ENCODE peak calls at places on chromosomes 2 and 18, in five cellular contexts. U is HepG2, M is SK-N-SH, T is K562, G is GM12878. I is an unnamed sample.

GRCh38 chr2:439540-440465 is 151.9 kb upstream of the ALKAL2 start:
- DNase-seq in G (no peak), T (no peak), U (no peak), M (no peak), I (no peak)

GRCh38 chr2:109062558-109063325 is 66.3 kb upstream of the SH3RF3 start:
- DNase-seq in T (no peak), M (no peak), U (no peak), G (no peak), I (no peak)

GRCh38 chr2:60960706-60961105 is 56.8 kb upstream of the PEX13 start:
- DNase-seq in U (no peak), T (no peak), G (no peak), M (no peak), I (no peak)

GRCh38 chr2:146321175-146321574 is 1523.7 kb upstream of the ACVR2A start:
- DNase-seq in T (no peak), G (no peak), U (no peak), M (no peak), I (no peak)

GRCh38 chr2:215983581-215984351 is 29.6 kb downstream of the MREG start:
- DNase-seq in T (no peak), M (peak), U (no peak), G (no peak), I (no peak)

GRCh38 chr2:70720124-70720523 is 47.9 kb downstream of the ADD2 start:
- DNase-seq in T (no peak), G (no peak), U (no peak), M (no peak), I (no peak)

GRCh38 chr2:232236200-232236599 is 142.4 kb upstream of the ALPP start:
- DNase-seq in U (no peak), G (no peak), T (no peak), M (no peak), I (no peak)

GRCh38 chr2:118197011-118197695 is 108.9 kb downstream of the INSIG2 start:
- DNase-seq in M (peak), T (peak), G (no peak), U (no peak), I (peak)

GRCh38 chr2:119684553-119684952 is 5.6 kb downstream of the TMEM177 start:
- DNase-seq in T (no peak), M (no peak), U (no peak), G (no peak), I (no peak)

GRCh38 chr18:72830109-72830508 is 37.7 kb downstream of the NETO1 start:
- DNase-seq in U (no peak), M (no peak), T (no peak), G (no peak), I (no peak)

GRCh38 chr2:173232956-173233744 is 121.5 kb upstream of the CDCA7 start:
- DNase-seq in G (no peak), M (no peak), T (no peak), U (no peak), I (no peak)

GRCh38 chr2:63591566-63592175 is 2.9 kb downstream of the MDH1 start:
- DNase-seq in U (peak), T (no peak), G (no peak), M (no peak), I (no peak)

GRCh38 chr2:130370490-130370889 is 14.6 kb downstream of the PTPN18 start:
- DNase-seq in M (no peak), T (peak), G (no peak), U (no peak), I (no peak)

GRCh38 chr18:28494151-28494550 is 317.2 kb upstream of the CDH2 start:
- DNase-seq in G (no peak), M (no peak), T (no peak), U (no peak), I (no peak)

GRCh38 chr2:95353613-95354468 is 48.7 kb upstream of the FAHD2A start:
- DNase-seq in M (no peak), U (no peak), G (no peak), T (no peak), I (no peak)

GRCh38 chr2:204931562-204931961 is 386.3 kb downstream of the PARD3B start:
- DNase-seq in T (no peak), M (no peak), G (no peak), U (no peak), I (no peak)

GRCh38 chr2:224925822-224926124 is 116.5 kb downstream of the DOCK10 start:
- DNase-seq in T (no peak), G (no peak), M (no peak), U (no peak), I (no peak)

GRCh38 chr2:226667736-226668135 is 131.9 kb downstream of the IRS1 start:
- DNase-seq in G (no peak), U (no peak), M (no peak), T (no peak), I (no peak)

GRCh38 chr2:226669905-226670304 is 129.7 kb downstream of the IRS1 start:
- DNase-seq in T (no peak), G (no peak), M (no peak), U (no peak), I (no peak)

GRCh38 chr2:226671177-226671676 is 128.4 kb downstream of the IRS1 start:
- DNase-seq in U (no peak), T (no peak), M (no peak), G (no peak), I (no peak)

GRCh38 chr2:226665306-226665831 is 134.3 kb downstream of the IRS1 start:
- DNase-seq in T (no peak), U (no peak), M (no peak), G (no peak), I (no peak)

GRCh38 chr2:226669249-226669648 is 130.4 kb downstream of the IRS1 start:
- DNase-seq in T (no peak), G (no peak), M (no peak), U (no peak), I (no peak)
- TF ChIP-seq FOXM1 in T (no peak), G (no peak), M (no peak), U (no peak), I (no peak)

GRCh38 chr2:28161466-28161865 is 231.2 kb upstream of the FOSL2 start:
- DNase-seq in G (no peak), U (no peak), M (no peak), T (no peak), I (no peak)
- TF ChIP-seq FOXM1 in G (no peak), U (no peak), M (no peak), T (no peak), I (no peak)

GRCh38 chr2:185990861-185991525 is 252.4 kb downstream of the FSIP2 start:
- DNase-seq in M (no peak), U (peak), G (no peak), T (no peak), I (no peak)
- TF ChIP-seq FOXM1 in M (no peak), U (no peak), G (no peak), T (no peak), I (no peak)

DNA sequence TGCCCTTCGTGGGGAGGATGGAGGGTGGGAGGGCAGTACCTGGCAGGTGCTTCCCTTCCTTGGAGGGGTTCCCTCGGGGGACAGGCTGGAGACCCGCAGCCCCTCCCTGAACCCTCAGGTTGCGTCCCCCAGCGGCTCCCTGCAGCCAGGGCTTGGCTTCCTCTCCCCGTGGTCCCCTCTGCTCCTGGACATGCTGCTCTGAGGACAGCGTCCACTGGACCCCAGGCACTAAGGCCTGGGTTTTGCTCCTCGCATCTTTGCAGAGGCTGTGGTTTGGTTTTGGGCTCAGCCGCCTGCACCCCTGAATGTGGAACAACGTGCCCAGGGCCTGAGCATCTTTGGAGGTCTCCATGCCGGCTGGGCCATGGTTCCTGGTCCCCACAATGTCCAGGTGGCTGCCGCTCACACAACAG is 133.5 kb downstream of the PTGR3 start:
- DNase-seq in T (no peak), G (no peak), U (no peak), M (no peak), I (no peak)
- TF ChIP-seq FOXM1 in T (no peak), G (no peak), U (no peak), M (no peak), I (no peak)

DNA sequence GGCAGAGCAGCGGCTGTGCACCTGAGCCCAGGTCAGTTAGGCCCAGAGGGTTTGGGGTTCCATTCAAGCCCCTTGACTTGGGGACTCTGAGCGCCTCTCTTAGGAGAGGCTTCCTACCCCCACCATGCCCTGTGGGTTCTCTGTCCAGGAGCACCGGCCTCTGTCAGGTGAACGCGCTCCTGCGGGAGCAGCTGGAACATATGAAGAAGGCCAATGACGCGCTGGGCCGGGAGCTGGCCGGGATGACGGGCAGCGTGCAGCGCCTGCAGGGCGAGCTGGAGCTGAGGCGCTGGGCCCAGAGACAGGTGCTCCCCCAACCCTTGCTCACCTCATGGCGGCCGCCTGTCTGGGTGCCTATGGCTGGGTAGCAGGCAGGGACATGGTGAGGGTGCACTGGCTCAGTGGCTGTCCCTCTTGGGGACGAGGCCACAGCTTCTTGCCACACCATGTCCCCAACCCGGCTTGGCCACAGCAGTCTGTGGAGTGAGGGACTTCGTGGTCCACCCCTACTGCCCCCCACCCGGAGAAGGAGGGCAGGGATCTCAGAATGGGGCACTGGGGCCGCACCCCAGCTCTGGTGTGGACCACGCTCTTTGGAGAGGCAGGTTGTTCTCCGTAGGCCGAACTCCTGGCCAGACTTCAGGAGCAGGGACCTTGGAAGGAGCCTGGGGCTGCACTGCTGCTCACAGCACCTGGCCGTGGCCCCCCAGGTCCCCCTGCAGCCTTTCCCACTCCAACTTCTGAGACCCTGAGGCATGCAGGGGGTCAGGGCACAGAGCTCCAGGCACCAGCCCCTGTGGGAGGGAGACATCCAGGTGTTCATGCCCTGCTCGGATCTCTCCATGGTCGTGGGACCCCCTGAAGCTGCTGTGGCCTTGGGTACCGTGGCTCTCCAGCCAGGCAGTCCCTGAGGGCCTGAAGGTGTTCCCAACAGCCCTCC is 19.7 kb downstream of the CROCC2 start:
- DNase-seq in T (no peak), G (no peak), M (peak), U (no peak), I (no peak)
- TF ChIP-seq FOXM1 in T (no peak), G (no peak), M (no peak), U (no peak), I (no peak)

GRCh38 chr2:133235959-133236358 is 332.3 kb downstream of the NCKAP5 start:
- DNase-seq in U (no peak), M (no peak), T (no peak), G (no peak), I (no peak)

GRCh38 chr2:133231264-133231663 is 337.0 kb downstream of the NCKAP5 start:
- DNase-seq in M (no peak), G (no peak), T (no peak), U (no peak), I (no peak)

GRCh38 chr2:133232556-133232955 is 335.7 kb downstream of the NCKAP5 start:
- DNase-seq in G (no peak), U (no peak), M (no peak), T (no peak), I (no peak)

GRCh38 chr2:133229974-133230373 is 338.3 kb downstream of the NCKAP5 start:
- DNase-seq in T (no peak), M (no peak), G (no peak), U (no peak), I (no peak)
- TF ChIP-seq FOXM1 in T (no peak), M (no peak), G (no peak), U (no peak), I (no peak)